ENCODE peak calls at places on chromosome 5, in four cellular contexts. X, Q, L and B are unnamed samples.

GRCh38 chr5:172003750-172004149 is 2.7 kb downstream of the FBXW11 start:
- DNase-seq in X (no peak), Q (no peak), L (no peak), B (no peak)

GRCh38 chr5:53052499-53052898 is 57.1 kb downstream of the MOCS2 start:
- DNase-seq in X (no peak), Q (no peak), L (no peak), B (no peak)

GRCh38 chr5:94777163-94777885 is 158.9 kb downstream of the SLF1 start:
- DNase-seq in X (no peak), Q (no peak), L (no peak), B (peak; percentile 27)

GRCh38 chr5:39409036-39409435 is 15.7 kb downstream of the DAB2 start:
- DNase-seq in X (no peak), Q (no peak), L (no peak), B (no peak)

GRCh38 chr5:1316941-1317340 is 22.1 kb upstream of the TERT start:
- DNase-seq in X (no peak), Q (no peak), L (no peak), B (no peak)

GRCh38 chr5:86565197-86565789 is 52.4 kb upstream of the COX7C start:
- DNase-seq in X (no peak), Q (no peak), L (no peak), B (no peak)

GRCh38 chr5:17216176-17216973 is 1.1 kb upstream of the BASP1 start:
- DNase-seq in X (peak; percentile 81), Q (peak; percentile 84), L (peak; percentile 21), B (peak; percentile 76)

GRCh38 chr5:23302438-23302837 is 205.0 kb upstream of the PRDM9 start:
- DNase-seq in X (no peak), Q (no peak), L (no peak), B (no peak)

GRCh38 chr5:15008476-15008875 is 136.9 kb upstream of the ANKH start:
- DNase-seq in X (peak; percentile 36), Q (no peak), L (no peak), B (no peak)

DNA sequence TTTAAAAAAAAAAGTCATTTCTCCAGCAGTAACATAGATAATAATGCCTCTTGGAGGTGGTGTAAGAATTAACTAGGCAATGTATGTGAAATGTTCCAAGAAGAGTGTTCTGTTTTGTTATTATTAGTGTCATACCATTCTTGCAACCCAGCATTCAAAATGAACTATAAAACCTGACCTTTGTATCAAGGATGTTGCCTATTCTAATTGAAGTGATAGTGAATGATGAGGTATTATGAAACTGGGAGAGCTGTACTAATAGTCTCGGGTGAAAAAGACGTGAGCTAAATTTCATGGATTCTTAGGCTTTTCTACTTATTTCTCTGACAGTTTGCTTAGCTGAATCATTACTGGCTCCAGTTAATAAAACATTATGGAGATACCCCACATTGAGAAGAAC is 224.6 kb downstream of the CD180 start:
- DNase-seq in X (no peak), Q (no peak), L (no peak), B (no peak)
- TF ChIP-seq TEAD4 in X (no peak), Q (no peak), L (no peak), B (no peak)

GRCh38 chr5:151075698-151076331 is 5.0 kb downstream of the TNIP1 start:
- DNase-seq in X (no peak), Q (no peak), L (no peak), B (no peak)
- TF ChIP-seq TEAD4 in X (no peak), Q (no peak), L (no peak), B (no peak)

GRCh38 chr5:119751734-119752094 is 122.4 kb downstream of the FAM170A start:
- DNase-seq in X (no peak), Q (no peak), L (no peak), B (no peak)

GRCh38 chr5:119750887-119751733 is 121.8 kb downstream of the FAM170A start:
- DNase-seq in X (no peak), Q (no peak), L (no peak), B (no peak)

GRCh38 chr5:119752921-119753886 is 123.8 kb downstream of the FAM170A start:
- DNase-seq in X (no peak), Q (no peak), L (no peak), B (no peak)
- TF ChIP-seq TEAD4 in X (no peak), Q (no peak), L (no peak), B (no peak)

GRCh38 chr5:139342423-139342723 is 719 bp downstream of the PAIP2 start:
- DNase-seq in X (no peak), Q (no peak), L (no peak), B (no peak)
- TF ChIP-seq TEAD4 in X (no peak), Q (no peak), L (no peak), B (no peak)